ENCODE peak calls at places on chromosomes 6 and 20, in six cellular contexts. K, C, T, M, I and D are unnamed samples.
A peak's percentile ranks its signal among the peaks of the same experiment; 100 is the strongest.

GRCh38 chr6:124819340-124819739 is 142.9 kb upstream of the RNF217 start:
- DNase-seq in K (no peak), C (no peak), T (no peak), M (no peak), I (no peak), D (peak; percentile 17)

GRCh38 chr6:39806277-39806676 is 14.1 kb downstream of the DAAM2 start:
- DNase-seq in K (no peak), C (no peak), T (no peak), M (no peak), I (no peak), D (no peak)

GRCh38 chr20:38900606-38901005 is 25.6 kb upstream of the FAM83D start:
- DNase-seq in K (no peak), C (no peak), T (no peak), M (no peak), I (no peak), D (no peak)

GRCh38 chr6:85490516-85491248 is 40.8 kb downstream of the NT5E start:
- DNase-seq in K (no peak), C (no peak), T (peak; percentile 34), M (no peak), I (no peak), D (no peak)

GRCh38 chr6:81486234-81486633 is 266.2 kb downstream of the TENT5A start:
- DNase-seq in K (no peak), C (no peak), T (no peak), M (no peak), I (no peak), D (no peak)

GRCh38 chr6:138821519-138821918 is 25.6 kb downstream of the ECT2L start:
- DNase-seq in K (no peak), C (no peak), T (no peak), M (no peak), I (no peak), D (no peak)

GRCh38 chr6:18432180-18432579 is 45.0 kb downstream of the RNF144B start:
- DNase-seq in K (no peak), C (no peak), T (no peak), M (no peak), I (no peak), D (no peak)

GRCh38 chr6:33967966-33968724 is 164.3 kb upstream of the MLN start:
- DNase-seq in K (no peak), C (no peak), T (no peak), M (no peak), I (peak; percentile 82), D (no peak)

GRCh38 chr20:60040471-60041162 is 82.4 kb downstream of the CDH26 start:
- DNase-seq in K (no peak), C (peak; percentile 27), T (no peak), M (no peak), I (no peak), D (no peak)

GRCh38 chr6:64505312-64505711 is 869.7 kb downstream of the PHF3 start:
- DNase-seq in K (no peak), C (no peak), T (no peak), M (no peak), I (peak; percentile 80), D (peak; percentile 4)

GRCh38 chr6:31655349-31656237 is at the start of gene APOM:
- DNase-seq in K (no peak), C (no peak), T (no peak), M (no peak), I (no peak), D (no peak)

GRCh38 chr20:50459124-50459918 is 50.9 kb upstream of the PTPN1 start:
- DNase-seq in K (no peak), C (no peak), T (no peak), M (no peak), I (no peak), D (no peak)

GRCh38 chr20:21509079-21509596 is 4.7 kb downstream of the NKX2-2 start:
- DNase-seq in K (no peak), C (no peak), T (no peak), M (no peak), I (no peak), D (no peak)

GRCh38 chr6:80991316-80991715 is 761.2 kb downstream of the TENT5A start:
- DNase-seq in K (no peak), C (no peak), T (no peak), M (no peak), I (no peak), D (no peak)

GRCh38 chr6:93721386-93722048 is 302.2 kb upstream of the EPHA7 start:
- DNase-seq in K (no peak), C (no peak), T (no peak), M (no peak), I (peak; percentile 91), D (no peak)

GRCh38 chr20:32485770-32486248 is 99.3 kb downstream of the NOL4L start:
- DNase-seq in K (no peak), C (no peak), T (no peak), M (peak; percentile 56), I (no peak), D (no peak)

GRCh38 chr6:132530293-132530974 is 7.6 kb upstream of the TAAR9 start:
- DNase-seq in K (peak; percentile 57), C (no peak), T (no peak), M (peak; percentile 66), I (peak; percentile 82), D (peak; percentile 16)

GRCh38 chr6:47631248-47632196 is 66.9 kb upstream of the ADGRF4 start:
- DNase-seq in K (no peak), C (no peak), T (no peak), M (no peak), I (peak; percentile 85), D (no peak)

GRCh38 chr6:168024951-168025510 is 27.6 kb downstream of the KIF25 start:
- DNase-seq in K (no peak), C (no peak), T (peak; percentile 2), M (no peak), I (peak; percentile 34), D (no peak)

GRCh38 chr6:62891065-62891647 is 320.1 kb upstream of the FKBP1C start:
- DNase-seq in K (no peak), C (no peak), T (no peak), M (no peak), I (peak; percentile 52), D (no peak)

GRCh38 chr6:73782911-73783310 is 86.9 kb downstream of the CD109 start:
- DNase-seq in K (no peak), C (no peak), T (no peak), M (no peak), I (no peak), D (no peak)

GRCh38 chr20:63553933-63554290 is at the start of gene FNDC11:
- DNase-seq in K (peak; percentile 58), C (peak; percentile 92), T (no peak), M (no peak), I (peak; percentile 81), D (no peak)

GRCh38 chr20:24650091-24650490 is 180.7 kb downstream of the SYNDIG1 start:
- DNase-seq in K (no peak), C (no peak), T (no peak), M (peak; percentile 40), I (no peak), D (no peak)

GRCh38 chr6:7241709-7242645 is 71.0 kb downstream of the SSR1 start:
- DNase-seq in K (peak; percentile 70), C (no peak), T (no peak), M (no peak), I (no peak), D (no peak)

GRCh38 chr6:147909645-147910044 is 401.2 kb downstream of the SAMD5 start:
- DNase-seq in K (no peak), C (no peak), T (no peak), M (no peak), I (no peak), D (no peak)

GRCh38 chr6:83592770-83593394 is 80.5 kb downstream of the PRSS35 start:
- DNase-seq in K (no peak), C (no peak), T (no peak), M (no peak), I (peak; percentile 77), D (no peak)

GRCh38 chr6:154705471-154706113 is 27.6 kb upstream of the SCAF8 start:
- DNase-seq in K (no peak), C (no peak), T (no peak), M (no peak), I (peak; percentile 18), D (peak; percentile 7)

GRCh38 chr6:29425075-29425474 is 10.3 kb downstream of the OR12D1 start:
- DNase-seq in K (no peak), C (no peak), T (no peak), M (no peak), I (no peak), D (no peak)

GRCh38 chr20:17298751-17299150 is 71.9 kb downstream of the PCSK2 start:
- DNase-seq in K (no peak), C (no peak), T (no peak), M (no peak), I (no peak), D (no peak)

GRCh38 chr20:17295991-17296390 is 69.2 kb downstream of the PCSK2 start:
- DNase-seq in K (no peak), C (no peak), T (no peak), M (no peak), I (no peak), D (no peak)

GRCh38 chr20:17295151-17295726 is 68.4 kb downstream of the PCSK2 start:
- DNase-seq in K (no peak), C (no peak), T (no peak), M (no peak), I (no peak), D (no peak)

DNA sequence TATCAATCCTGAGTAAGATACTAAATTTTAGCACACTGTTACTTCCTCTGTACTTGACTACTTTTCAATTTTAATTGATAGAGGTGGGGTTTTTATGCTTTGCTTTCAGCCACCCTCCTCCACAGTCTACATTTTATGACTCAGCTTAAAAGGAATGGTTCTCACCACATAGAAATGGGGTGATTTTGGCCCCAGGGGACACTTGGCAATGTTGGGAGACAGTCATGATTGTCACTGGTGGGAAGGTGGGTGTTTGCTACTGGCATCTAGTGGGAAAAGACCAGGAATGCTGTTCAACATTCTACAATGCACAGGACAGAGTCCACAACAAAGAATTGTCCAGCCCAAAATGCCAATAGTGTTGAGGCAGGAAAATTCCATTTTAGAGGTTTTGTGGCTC is 71.3 kb downstream of the PCSK2 start:
- DNase-seq in K (no peak), C (no peak), T (no peak), M (no peak), I (no peak), D (no peak)
- H3K27ac ChIP-seq in K (no peak overlapping the region), C (no peak overlapping the region), T (no peak overlapping the region), M (no peak overlapping the region), I (no peak overlapping the region), D (no peak overlapping the region)

GRCh38 chr6:12010635-12011275 is 1.4 kb upstream of the HIVEP1 start:
- DNase-seq in K (peak; percentile 66), C (peak; percentile 81), T (peak; percentile 62), M (peak; percentile 89), I (peak; percentile 80), D (peak; percentile 40)
- TF ChIP-seq POLR2AphosphoS5 in K (no peak), C (no peak), T (peak; percentile 46), M (no peak), I (no peak), D (peak; percentile 18)

GRCh38 chr6:37137201-37137880 is 32.6 kb upstream of the PIM1 start:
- DNase-seq in K (no peak), C (no peak), T (no peak), M (peak; percentile 89), I (peak; percentile 98), D (no peak)
- H3K27ac ChIP-seq in K (peak overlapping the region; percentile 91), C (no peak overlapping the region), T (peak overlapping the region; percentile 16), M (peak overlapping the region; percentile 86), I (peak overlapping the region; percentile 100), D (no peak overlapping the region)

DNA sequence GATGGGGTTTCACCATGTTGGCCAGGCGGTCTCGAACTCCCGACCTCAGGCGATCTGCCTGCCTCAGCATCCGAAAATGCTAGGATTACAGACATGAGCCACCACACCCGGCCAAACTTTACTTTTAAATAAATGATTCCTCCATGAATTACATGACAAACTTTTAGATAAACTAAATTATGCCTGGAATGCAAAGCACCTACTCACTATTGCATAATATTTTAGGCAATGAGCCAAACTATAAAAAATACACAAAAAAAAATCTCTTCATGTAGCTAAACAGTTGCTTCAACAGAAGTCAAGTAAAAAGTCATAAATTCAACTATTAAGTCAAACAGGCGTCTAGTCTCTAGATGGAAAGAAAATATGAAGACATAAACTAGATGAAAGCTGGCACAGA is 56.5 kb downstream of the PTPRK start:
- DNase-seq in K (no peak), C (no peak), T (no peak), M (no peak), I (no peak), D (no peak)
- TF ChIP-seq POLR2AphosphoS5 in K (no peak), C (no peak), T (no peak), M (no peak), I (no peak), D (no peak)